ENCODE peak calls at places on chromosomes 6 and 20, in six cellular contexts. E is sigmoid colon, M is A549, U is transverse colon, C is SK-N-SH, K is H1. P is an unnamed sample.

GRCh38 chr20:5770987-5771318 is 20.8 kb downstream of the SHLD1 start:
- DNase-seq in K (no peak), E (no peak), U (no peak), C (no peak), M (no peak), P (no peak)

GRCh38 chr6:150687508-150687907 is 87.8 kb downstream of the PLEKHG1 start:
- DNase-seq in M (no peak), C (no peak), E (no peak), U (peak; percentile 57), K (no peak), P (peak; percentile 58)

GRCh38 chr6:84150680-84151079 is 76.8 kb downstream of the CEP162 start:
- DNase-seq in U (no peak), E (no peak), C (no peak), M (no peak), K (no peak), P (no peak)

GRCh38 chr6:111748247-111748647 is 125.0 kb downstream of the FYN start:
- DNase-seq in C (no peak), U (no peak), E (no peak), M (no peak), K (no peak), P (no peak)

GRCh38 chr6:106149472-106150069 is 63.4 kb downstream of the PRDM1 start:
- DNase-seq in U (no peak), E (no peak), K (no peak), C (no peak), M (no peak), P (no peak)

GRCh38 chr6:11197175-11197535 is 35.3 kb downstream of the NEDD9 start:
- DNase-seq in E (no peak), C (no peak), M (no peak), K (no peak), U (no peak), P (no peak)

GRCh38 chr6:34792605-34793500 is 970 bp downstream of the BLTP3A start:
- DNase-seq in C (peak; percentile 61), U (peak; percentile 25), M (peak; percentile 23), E (peak; percentile 67), K (no peak), P (peak; percentile 25)

GRCh38 chr6:111823831-111824607 is 49.2 kb downstream of the FYN start:
- DNase-seq in M (no peak), U (no peak), E (no peak), K (no peak), C (no peak), P (no peak)

GRCh38 chr6:109295109-109295765 is 87.0 kb downstream of the CD164 start:
- DNase-seq in K (no peak), U (no peak), M (no peak), C (no peak), E (no peak), P (no peak)

GRCh38 chr6:4010682-4011081 is 68.3 kb downstream of the FAM217A start:
- DNase-seq in C (no peak), M (no peak), U (no peak), E (no peak), K (no peak), P (no peak)

GRCh38 chr6:98904096-98904495 is 43.6 kb downstream of the FBXL4 start:
- DNase-seq in K (no peak), E (no peak), U (no peak), M (no peak), C (no peak), P (no peak)

GRCh38 chr6:87714093-87714809 is 12.2 kb upstream of the AKIRIN2 start:
- DNase-seq in U (no peak), C (no peak), K (no peak), E (no peak), M (peak; percentile 61), P (no peak)

GRCh38 chr6:41200296-41200900 is 551 bp downstream of the TREML2 start:
- DNase-seq in M (no peak), K (no peak), E (no peak), U (peak; percentile 29), C (no peak), P (no peak)

GRCh38 chr20:58650181-58650775 is 805 bp upstream of the STX16 start:
- DNase-seq in E (peak; percentile 63), M (no peak), U (no peak), K (no peak), C (peak; percentile 78), P (peak; percentile 72)

GRCh38 chr6:88089708-88090107 is 42.1 kb downstream of the SPACA1 start:
- DNase-seq in C (no peak), E (no peak), M (no peak), U (no peak), K (no peak), P (no peak)

GRCh38 chr20:46621492-46621891 is 29.8 kb downstream of the SLC13A3 start:
- DNase-seq in M (no peak), E (no peak), U (no peak), K (no peak), C (no peak), P (no peak)

GRCh38 chr6:4303638-4304037 is 168.3 kb upstream of the ECI2 start:
- DNase-seq in E (no peak), C (no peak), K (no peak), U (no peak), M (no peak), P (no peak)

GRCh38 chr6:169215201-169215661 is 38.4 kb downstream of the THBS2 start:
- DNase-seq in M (no peak), E (peak; percentile 78), C (peak; percentile 1), U (no peak), K (no peak), P (peak; percentile 53)

GRCh38 chr6:169212436-169212835 is 41.2 kb downstream of the THBS2 start:
- DNase-seq in U (no peak), E (no peak), K (no peak), M (no peak), C (peak; percentile 2), P (no peak)

GRCh38 chr6:169211881-169212280 is 41.8 kb downstream of the THBS2 start:
- DNase-seq in C (peak; percentile 0), K (no peak), M (no peak), E (no peak), U (no peak), P (no peak)

GRCh38 chr6:169212897-169213813 is 40.5 kb downstream of the THBS2 start:
- DNase-seq in K (peak; percentile 54), E (peak; percentile 95), C (peak; percentile 96), M (peak; percentile 87), U (peak; percentile 94), P (peak; percentile 88)

GRCh38 chr6:169213814-169214520 is 39.7 kb downstream of the THBS2 start:
- DNase-seq in K (no peak), M (no peak), E (peak; percentile 69), U (no peak), C (peak; percentile 9), P (peak; percentile 47)
- H3K27ac ChIP-seq in K (no peak overlapping the region), M (peak overlapping the region; percentile 90), E (peak overlapping the region; percentile 87), U (peak overlapping the region; percentile 87), C (no peak overlapping the region), P (peak overlapping the region; percentile 96)

GRCh38 chr20:10555865-10556308 is 117.9 kb downstream of the JAG1 start:
- DNase-seq in K (no peak), U (no peak), M (peak; percentile 66), E (no peak), C (no peak), P (no peak)
- TF ChIP-seq EP300 in K (no peak), U (no peak), M (no peak), E (no peak), C (no peak), P (no peak)

GRCh38 chr6:5541751-5542432 is 280.6 kb downstream of the FARS2 start:
- DNase-seq in U (no peak), K (peak; percentile 38), C (no peak), M (peak; percentile 54), E (no peak), P (no peak)

GRCh38 chr6:5537132-5537531 is 275.8 kb downstream of the FARS2 start:
- DNase-seq in M (no peak), E (no peak), C (no peak), U (no peak), K (no peak), P (no peak)

GRCh38 chr6:5540375-5540774 is 279.1 kb downstream of the FARS2 start:
- DNase-seq in M (no peak), C (no peak), K (no peak), E (no peak), U (no peak), P (no peak)

GRCh38 chr6:5537967-5538366 is 276.7 kb downstream of the FARS2 start:
- DNase-seq in K (no peak), U (no peak), M (no peak), E (no peak), C (no peak), P (no peak)

DNA sequence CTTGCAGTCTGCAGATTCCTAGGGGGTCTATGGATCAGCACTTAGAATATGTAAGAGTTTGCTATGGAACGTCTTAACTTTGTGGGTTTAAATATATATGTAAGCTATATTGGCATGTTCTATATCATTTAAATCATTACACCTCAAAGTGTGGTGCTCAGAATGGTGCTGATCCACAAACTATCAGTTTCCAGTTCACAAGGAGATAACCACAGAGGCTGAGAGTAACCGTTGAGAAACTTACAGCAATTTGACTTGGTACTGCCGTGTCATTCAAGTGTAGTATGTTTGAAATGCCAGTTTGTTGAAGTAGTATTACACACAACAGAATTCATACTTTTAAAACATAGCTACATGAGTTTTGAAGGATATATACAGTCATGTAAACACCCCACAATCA is 279.7 kb downstream of the FARS2 start:
- DNase-seq in U (no peak), K (no peak), M (no peak), C (no peak), E (no peak), P (no peak)
- H3K27ac ChIP-seq in U (no peak overlapping the region), K (no peak overlapping the region), M (no peak overlapping the region), C (no peak overlapping the region), E (no peak overlapping the region), P (no peak overlapping the region)

DNA sequence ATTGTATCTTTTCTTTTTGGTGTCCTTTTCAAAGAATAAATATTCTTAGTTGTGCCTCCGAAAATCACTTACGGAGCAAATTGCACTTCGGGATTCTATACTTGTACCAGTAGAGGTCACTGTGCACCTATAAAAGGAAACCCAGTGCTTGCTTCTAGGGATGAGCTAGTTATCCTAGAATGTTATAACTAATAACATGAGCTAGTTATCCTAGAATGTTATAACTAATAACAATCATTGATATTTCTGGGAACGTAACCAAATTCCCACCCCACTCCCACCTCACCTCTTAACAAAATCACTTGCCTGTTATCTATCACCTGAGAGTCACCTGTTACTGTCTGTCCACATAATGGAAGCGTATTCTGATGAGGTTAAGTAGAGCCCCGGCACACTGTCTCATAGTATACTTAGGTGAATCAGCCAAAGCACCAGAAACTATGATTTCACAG is 126.9 kb upstream of the TIAM2 start:
- DNase-seq in C (peak; percentile 46), M (peak; percentile 45), U (no peak), E (no peak), K (no peak), P (no peak)
- TF ChIP-seq EP300 in C (no peak), M (no peak), U (no peak), E (no peak), K (no peak), P (no peak)

DNA sequence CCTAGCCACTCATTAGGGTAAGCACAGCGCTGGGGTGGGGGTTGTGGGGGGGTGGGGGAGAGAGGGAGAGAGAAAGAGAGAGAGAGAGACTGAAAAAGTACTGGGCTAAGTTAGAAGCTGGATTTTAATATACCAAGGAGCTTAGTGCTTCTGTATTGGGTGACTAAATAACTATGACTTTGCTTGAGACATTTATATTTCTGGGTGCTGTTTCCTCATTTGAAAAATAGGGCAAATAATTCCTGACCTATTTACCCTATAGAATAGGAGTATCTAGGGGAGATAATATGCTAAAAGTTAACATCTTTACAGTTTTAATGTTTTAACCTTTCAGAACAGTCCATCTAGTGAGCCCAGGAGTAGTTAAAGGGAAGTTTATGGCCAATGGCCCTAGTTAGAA is 7.7 kb downstream of the NKAIN2 start:
- DNase-seq in U (no peak), M (no peak), C (no peak), E (no peak), K (no peak), P (no peak)
- H3K27ac ChIP-seq in U (no peak overlapping the region), M (no peak overlapping the region), C (no peak overlapping the region), E (no peak overlapping the region), K (no peak overlapping the region), P (no peak overlapping the region)

GRCh38 chr6:157561037-157561790 is 180.2 kb downstream of the ZDHHC14 start:
- DNase-seq in C (no peak), E (no peak), M (no peak), U (peak; percentile 41), K (no peak), P (no peak)
- TF ChIP-seq EP300 in C (no peak), E (no peak), M (no peak), U (no peak), K (no peak), P (no peak)

P was measured in ovary.